ENCODE peak calls at places on chromosomes 4 and X, in six cellular contexts. U is hepatocyte, J is GM23248, Z is astrocyte, R is HCT116, V is mammary epithelial cell. D is an unnamed sample.
A peak's percentile ranks its signal among the peaks of the same experiment; 100 is the strongest.

GRCh38 chr4:177369372-177369771 is 59.7 kb downstream of the NEIL3 start:
- DNase-seq in U (no peak), J (peak; percentile 53), Z (peak; percentile 96), R (no peak), V (no peak), D (no peak)

GRCh38 chr4:2500547-2500946 is 31.6 kb downstream of the RNF4 start:
- DNase-seq in U (no peak), J (peak; percentile 35), Z (no peak), R (no peak), V (no peak), D (no peak)

GRCh38 chrX:57925806-57926205 is 15.5 kb upstream of the ZXDA start:
- DNase-seq in U (no peak), J (peak; percentile 25), Z (no peak), R (no peak), V (no peak), D (no peak)

GRCh38 chr4:24802648-24803047 is 7.3 kb downstream of the SOD3 start:
- DNase-seq in U (no peak), J (no peak), Z (no peak), R (no peak), V (no peak), D (no peak)

GRCh38 chr4:39559641-39560040 is 32.4 kb upstream of the UGDH start:
- DNase-seq in U (no peak), J (peak; percentile 30), Z (no peak), R (no peak), V (no peak), D (no peak)

GRCh38 chr4:167775374-167775773 is 317.0 kb upstream of the ANXA10 start:
- DNase-seq in U (no peak), J (no peak), Z (peak; percentile 4), R (no peak), V (peak; percentile 4), D (no peak)

GRCh38 chr4:43244688-43245382 is 352.3 kb downstream of the GRXCR1 start:
- DNase-seq in U (no peak), J (no peak), Z (no peak), R (no peak), V (no peak), D (no peak)

GRCh38 chrX:135087867-135088266 is 32.5 kb downstream of the ETDB start:
- DNase-seq in U (no peak), J (peak; percentile 35), Z (no peak), R (no peak), V (no peak), D (no peak)

GRCh38 chrX:43958529-43958928 is 14.7 kb downstream of the NDP start:
- DNase-seq in U (peak; percentile 72), J (peak; percentile 73), Z (peak; percentile 74), R (peak; percentile 81), V (peak; percentile 68), D (peak; percentile 61)

GRCh38 chrX:120308959-120309872 is 2.0 kb downstream of the TMEM255A start:
- DNase-seq in U (peak; percentile 76), J (peak; percentile 23), Z (peak; percentile 65), R (peak; percentile 24), V (peak; percentile 74), D (no peak)

GRCh38 chr4:104592894-104593470 is 98.3 kb upstream of the CXXC4 start:
- DNase-seq in U (peak; percentile 24), J (no peak), Z (peak; percentile 52), R (no peak), V (no peak), D (peak; percentile 73)

GRCh38 chr4:132417220-132417619 is 731.9 kb upstream of the PCDH10 start:
- DNase-seq in U (no peak), J (no peak), Z (no peak), R (peak; percentile 18), V (no peak), D (no peak)

GRCh38 chrX:39755152-39756032 is 342.4 kb downstream of the BCOR start:
- DNase-seq in U (peak; percentile 96), J (peak; percentile 93), Z (peak; percentile 94), R (peak; percentile 85), V (peak; percentile 89), D (no peak)

GRCh38 chr4:123397276-123398150 is 918 bp downstream of the SPRY1 start:
- DNase-seq in U (peak; percentile 64), J (peak; percentile 62), Z (peak; percentile 31), R (peak; percentile 47), V (peak; percentile 65), D (no peak)

GRCh38 chrX:107700317-107700774 is 72.0 kb downstream of the PRPS1 start:
- DNase-seq in U (peak; percentile 74), J (peak; percentile 55), Z (peak; percentile 18), R (no peak), V (peak; percentile 56), D (no peak)

GRCh38 chr4:38865445-38865844 is 2.2 kb upstream of the FAM114A1 start:
- DNase-seq in U (peak; percentile 38), J (no peak), Z (no peak), R (no peak), V (no peak), D (no peak)

DNA sequence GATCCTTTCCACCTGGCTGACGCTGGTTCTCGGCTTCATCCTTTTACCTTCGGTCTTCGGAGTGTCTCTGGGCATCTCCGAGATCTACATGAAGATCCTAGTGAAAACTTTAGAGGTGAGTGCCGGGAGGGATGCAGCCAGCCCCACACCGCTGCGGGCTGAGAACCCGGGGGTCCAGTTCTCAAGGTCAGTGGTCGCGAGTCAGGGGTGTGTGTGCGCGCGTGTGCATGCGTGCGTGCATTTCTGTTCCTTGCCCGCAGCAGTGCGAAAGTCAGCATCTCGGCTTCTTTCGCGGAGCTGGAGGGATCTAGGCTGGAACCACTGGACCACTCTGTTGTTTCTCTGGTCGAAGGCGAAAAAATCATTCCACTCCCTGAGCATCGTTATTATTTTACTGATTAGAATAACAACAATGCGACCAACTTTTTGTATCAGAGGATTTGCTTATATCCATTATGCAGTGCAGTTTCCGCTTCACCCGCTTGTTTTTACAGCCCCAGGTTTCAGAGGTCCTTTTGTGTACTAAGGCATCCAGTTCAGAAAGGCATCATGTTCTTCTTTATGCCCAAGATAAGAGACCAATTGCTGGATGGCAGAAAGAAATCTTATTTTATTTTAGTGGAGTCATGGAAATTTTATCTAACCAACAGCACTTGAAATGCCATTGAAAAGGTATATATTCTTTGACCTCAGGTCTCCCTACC is 893 bp downstream of the GPAT3 start:
- DNase-seq in U (no peak), J (peak; percentile 18), Z (no peak), R (no peak), V (no peak), D (no peak)
- TF ChIP-seq EZH2 in U (no peak), J (no peak), Z (no peak), R (no peak), V (no peak), D (no peak)

GRCh38 chr4:126611900-126612299 is 1020.9 kb upstream of the INTU start:
- DNase-seq in U (no peak), J (peak; percentile 81), Z (peak; percentile 34), R (no peak), V (peak; percentile 43), D (no peak)

GRCh38 chr4:126616795-126617194 is 1016.0 kb upstream of the INTU start:
- DNase-seq in U (no peak), J (no peak), Z (no peak), R (no peak), V (no peak), D (no peak)

GRCh38 chr4:126610933-126611332 is 1021.8 kb upstream of the INTU start:
- DNase-seq in U (no peak), J (no peak), Z (no peak), R (no peak), V (no peak), D (no peak)

DNA sequence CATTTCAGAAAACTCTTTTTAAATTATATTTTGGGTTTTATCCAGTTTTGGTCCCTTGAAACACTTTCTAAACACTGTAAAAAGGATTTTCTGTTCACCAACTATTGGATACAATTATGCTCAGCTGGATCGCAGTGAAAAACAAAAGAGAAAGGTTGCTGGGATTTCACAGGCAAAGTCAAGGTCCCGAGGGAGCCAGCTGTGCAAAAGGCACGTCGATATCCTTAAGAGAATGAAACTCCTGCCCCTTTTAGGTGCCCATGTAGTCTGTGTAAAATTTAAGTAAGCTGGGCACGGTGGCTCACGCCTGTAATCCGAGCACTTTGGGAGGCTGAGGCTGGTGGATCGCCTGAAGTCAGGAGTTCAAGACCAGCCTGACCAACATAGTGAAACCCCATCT is 1018.3 kb upstream of the INTU start:
- DNase-seq in U (no peak), J (no peak), Z (no peak), R (no peak), V (no peak), D (no peak)
- TF ChIP-seq EZH2 in U (no peak), J (no peak), Z (no peak), R (no peak), V (no peak), D (no peak)

DNA sequence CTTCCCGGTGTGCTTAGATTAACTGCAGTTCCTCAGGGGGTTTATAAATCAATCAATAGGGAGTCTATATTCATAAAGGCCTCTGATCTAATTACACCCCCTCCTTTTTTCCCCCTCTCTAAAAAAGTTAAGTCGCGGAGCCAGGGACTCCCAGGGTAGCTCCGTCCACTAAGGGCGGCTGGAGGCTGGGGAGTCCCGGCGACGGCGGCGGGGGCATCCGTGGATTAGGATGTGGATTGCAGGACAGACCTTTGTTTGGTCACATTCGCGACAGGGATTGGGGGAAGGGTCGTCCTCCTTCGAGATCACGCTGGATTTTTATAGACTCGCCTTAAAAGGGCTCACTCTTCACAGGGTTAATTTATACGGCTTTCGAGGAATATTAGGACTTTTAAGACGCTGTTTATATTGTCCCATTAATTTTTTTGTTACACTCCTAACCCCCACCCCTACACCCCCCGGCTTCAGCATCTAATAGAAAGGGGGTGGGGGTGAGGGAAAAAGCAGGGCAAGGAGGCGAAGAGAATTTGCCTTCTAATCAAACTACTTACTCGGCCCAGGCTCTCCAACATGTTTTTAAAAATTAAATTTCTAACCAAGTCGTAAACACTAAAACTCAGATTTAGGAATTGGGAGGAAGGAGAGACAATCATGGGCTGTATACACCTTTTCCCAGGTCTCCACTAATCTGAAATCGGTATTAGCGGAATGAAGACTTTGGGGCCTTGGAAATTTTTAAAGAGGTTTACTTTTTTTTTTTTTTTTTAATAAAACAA is 8.5 kb downstream of the PITX2 start:
- DNase-seq in U (no peak), J (no peak), Z (no peak), R (no peak), V (no peak), D (no peak)
- TF ChIP-seq EZH2 in U (no peak), J (no peak), Z (no peak), R (no peak), V (peak; percentile 83), D (no peak)

GRCh38 chr4:153045111-153045982 is 109.2 kb downstream of the FHDC1 start:
- DNase-seq in U (no peak), J (no peak), Z (peak; percentile 36), R (no peak), V (peak; percentile 65), D (no peak)
- TF ChIP-seq EZH2 in U (no peak), J (no peak), Z (no peak), R (no peak), V (no peak), D (no peak)

GRCh38 chr4:76305971-76306881 is at the start of gene STBD1:
- DNase-seq in U (peak; percentile 91), J (peak; percentile 83), Z (peak; percentile 60), R (peak; percentile 53), V (peak; percentile 81), D (no peak)
- TF ChIP-seq EZH2 in U (no peak), J (no peak), Z (no peak), R (no peak), V (no peak), D (no peak)

DNA sequence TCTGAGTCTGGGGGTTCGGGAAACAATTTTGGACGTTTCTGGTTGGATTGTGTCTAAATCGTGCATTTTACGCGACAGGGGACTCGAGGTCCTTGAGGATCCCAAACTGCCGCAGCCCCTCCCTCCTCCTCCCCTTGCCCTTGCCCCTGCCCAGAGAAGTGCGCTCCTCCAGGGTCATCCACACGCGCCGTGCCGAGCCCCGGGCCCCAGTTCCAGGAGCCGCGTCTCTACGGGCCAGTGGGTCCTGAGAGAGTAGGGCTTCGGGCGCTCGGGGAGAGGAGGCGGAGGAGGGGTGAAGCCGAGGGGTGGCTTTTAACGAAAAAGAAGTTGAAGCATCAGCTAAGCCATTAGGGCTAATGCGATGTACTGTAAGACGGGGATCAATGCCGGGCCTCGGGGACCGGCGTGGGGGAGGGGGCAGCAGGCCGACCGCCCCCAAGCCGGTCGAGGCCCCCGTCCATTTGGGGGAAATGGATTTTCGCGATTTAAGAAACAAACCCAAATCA is 13.9 kb downstream of the HMX1 start:
- DNase-seq in U (no peak), J (no peak), Z (no peak), R (no peak), V (no peak), D (no peak)
- TF ChIP-seq EZH2 in U (no peak), J (no peak), Z (no peak), R (no peak), V (no peak), D (no peak)